ENCODE peak calls at places on chromosomes 13 and 19, in eight cellular contexts. One of them, this sample, is unnamed.
A peak's percentile ranks its signal among the peaks of the same experiment; 100 is the strongest.

GRCh38 chr19:43765109-43765876 is 10.5 kb upstream of the SMG9 start:
- DNase-seq in transverse colon: peak; percentile 75
- DNase-seq in neural progenitor cell: no peak
- DNase-seq in fibroblast of mammary gland: peak; percentile 97
- DNase-seq in brain microvascular endothelial cell: peak; percentile 95
- DNase-seq in uterus: peak; percentile 39
- DNase-seq in mucosa of descending colon: peak; percentile 86
- DNase-seq in foreskin fibroblast: peak; percentile 98
- DNase-seq in this sample: peak; percentile 55

GRCh38 chr19:7482584-7483439 is 6.0 kb downstream of the PEX11G start:
- DNase-seq in fibroblast of mammary gland: no peak
- DNase-seq in mucosa of descending colon: peak; percentile 82
- DNase-seq in foreskin fibroblast: peak; percentile 33
- DNase-seq in brain microvascular endothelial cell: no peak
- DNase-seq in neural progenitor cell: peak; percentile 65
- DNase-seq in transverse colon: peak; percentile 72
- DNase-seq in uterus: no peak
- DNase-seq in this sample: no peak

GRCh38 chr13:22372261-22372660 is 701.4 kb downstream of the FGF9 start:
- DNase-seq in foreskin fibroblast: no peak
- DNase-seq in mucosa of descending colon: no peak
- DNase-seq in uterus: no peak
- DNase-seq in fibroblast of mammary gland: no peak
- DNase-seq in brain microvascular endothelial cell: no peak
- DNase-seq in transverse colon: no peak
- DNase-seq in neural progenitor cell: no peak
- DNase-seq in this sample: no peak

GRCh38 chr13:67351114-67351513 is 121.0 kb upstream of the PCDH9 start:
- DNase-seq in mucosa of descending colon: no peak
- DNase-seq in brain microvascular endothelial cell: no peak
- DNase-seq in transverse colon: no peak
- DNase-seq in foreskin fibroblast: no peak
- DNase-seq in fibroblast of mammary gland: no peak
- DNase-seq in neural progenitor cell: no peak
- DNase-seq in uterus: no peak
- DNase-seq in this sample: no peak

GRCh38 chr13:38950987-38951386 is 39.6 kb downstream of the STOML3 start:
- DNase-seq in transverse colon: no peak
- DNase-seq in foreskin fibroblast: no peak
- DNase-seq in neural progenitor cell: no peak
- DNase-seq in mucosa of descending colon: no peak
- DNase-seq in brain microvascular endothelial cell: no peak
- DNase-seq in uterus: no peak
- DNase-seq in fibroblast of mammary gland: no peak
- DNase-seq in this sample: no peak

GRCh38 chr13:95833713-95834112 is 156.8 kb downstream of the DNAJC3 start:
- DNase-seq in neural progenitor cell: no peak
- DNase-seq in brain microvascular endothelial cell: no peak
- DNase-seq in uterus: no peak
- DNase-seq in transverse colon: no peak
- DNase-seq in fibroblast of mammary gland: peak; percentile 46
- DNase-seq in mucosa of descending colon: no peak
- DNase-seq in foreskin fibroblast: peak; percentile 12
- DNase-seq in this sample: no peak

GRCh38 chr19:1355974-1356865 is 27.5 kb upstream of the NDUFS7 start:
- DNase-seq in transverse colon: peak; percentile 43
- DNase-seq in brain microvascular endothelial cell: no peak
- DNase-seq in uterus: peak; percentile 55
- DNase-seq in mucosa of descending colon: no peak
- DNase-seq in neural progenitor cell: peak; percentile 27
- DNase-seq in foreskin fibroblast: no peak
- DNase-seq in fibroblast of mammary gland: peak; percentile 44
- DNase-seq in this sample: no peak

GRCh38 chr19:38268539-38268938 is 4.2 kb downstream of the SPINT2 start:
- DNase-seq in uterus: no peak
- DNase-seq in foreskin fibroblast: no peak
- DNase-seq in neural progenitor cell: no peak
- DNase-seq in transverse colon: no peak
- DNase-seq in mucosa of descending colon: no peak
- DNase-seq in brain microvascular endothelial cell: no peak
- DNase-seq in fibroblast of mammary gland: no peak
- DNase-seq in this sample: no peak

GRCh38 chr19:39014037-39014436 is 18.3 kb downstream of the FBXO27 start:
- DNase-seq in uterus: no peak
- DNase-seq in fibroblast of mammary gland: no peak
- DNase-seq in neural progenitor cell: no peak
- DNase-seq in brain microvascular endothelial cell: no peak
- DNase-seq in transverse colon: no peak
- DNase-seq in mucosa of descending colon: no peak
- DNase-seq in foreskin fibroblast: peak; percentile 27
- DNase-seq in this sample: no peak

GRCh38 chr19:56841194-56841546 is 644 bp upstream of the PEG3 start:
- DNase-seq in neural progenitor cell: no peak
- DNase-seq in transverse colon: no peak
- DNase-seq in foreskin fibroblast: no peak
- DNase-seq in mucosa of descending colon: no peak
- DNase-seq in fibroblast of mammary gland: no peak
- DNase-seq in uterus: no peak
- DNase-seq in brain microvascular endothelial cell: no peak
- DNase-seq in this sample: no peak

GRCh38 chr13:65914707-65915106 is 1315.4 kb downstream of the PCDH9 start:
- DNase-seq in foreskin fibroblast: peak; percentile 87
- DNase-seq in mucosa of descending colon: no peak
- DNase-seq in fibroblast of mammary gland: peak; percentile 88
- DNase-seq in brain microvascular endothelial cell: peak; percentile 41
- DNase-seq in neural progenitor cell: no peak
- DNase-seq in transverse colon: no peak
- DNase-seq in uterus: no peak
- DNase-seq in this sample: no peak

GRCh38 chr13:41150058-41150457 is 17.5 kb upstream of the KBTBD6 start:
- DNase-seq in transverse colon: no peak
- DNase-seq in uterus: no peak
- DNase-seq in mucosa of descending colon: no peak
- DNase-seq in neural progenitor cell: no peak
- DNase-seq in fibroblast of mammary gland: no peak
- DNase-seq in brain microvascular endothelial cell: no peak
- DNase-seq in foreskin fibroblast: no peak
- DNase-seq in this sample: no peak

GRCh38 chr19:54042989-54043388 is 20.7 kb downstream of the VSTM1 start:
- DNase-seq in transverse colon: no peak
- DNase-seq in mucosa of descending colon: no peak
- DNase-seq in brain microvascular endothelial cell: no peak
- DNase-seq in uterus: no peak
- DNase-seq in foreskin fibroblast: no peak
- DNase-seq in fibroblast of mammary gland: no peak
- DNase-seq in neural progenitor cell: no peak
- DNase-seq in this sample: no peak

GRCh38 chr19:14460935-14461334 is 14.2 kb downstream of the PTGER1 start:
- DNase-seq in foreskin fibroblast: no peak
- DNase-seq in brain microvascular endothelial cell: no peak
- DNase-seq in fibroblast of mammary gland: no peak
- DNase-seq in mucosa of descending colon: no peak
- DNase-seq in neural progenitor cell: no peak
- DNase-seq in uterus: no peak
- DNase-seq in transverse colon: no peak
- DNase-seq in this sample: no peak
- TF ChIP-seq CTCF in foreskin fibroblast: no peak
- TF ChIP-seq CTCF in brain microvascular endothelial cell: no peak
- TF ChIP-seq CTCF in fibroblast of mammary gland: no peak
- TF ChIP-seq CTCF in mucosa of descending colon: no peak
- TF ChIP-seq CTCF in neural progenitor cell: no peak
- TF ChIP-seq CTCF in uterus: no peak
- TF ChIP-seq CTCF in transverse colon: no peak
- TF ChIP-seq CTCF in this sample: no peak

GRCh38 chr19:50311723-50312635 is 17.2 kb downstream of the KCNC3 start:
- DNase-seq in uterus: no peak
- DNase-seq in transverse colon: no peak
- DNase-seq in fibroblast of mammary gland: no peak
- DNase-seq in neural progenitor cell: peak; percentile 82
- DNase-seq in mucosa of descending colon: peak; percentile 48
- DNase-seq in brain microvascular endothelial cell: no peak
- DNase-seq in foreskin fibroblast: no peak
- DNase-seq in this sample: no peak

GRCh38 chr19:50310759-50311465 is 18.3 kb downstream of the KCNC3 start:
- DNase-seq in neural progenitor cell: no peak
- DNase-seq in mucosa of descending colon: peak; percentile 17
- DNase-seq in brain microvascular endothelial cell: no peak
- DNase-seq in fibroblast of mammary gland: no peak
- DNase-seq in foreskin fibroblast: no peak
- DNase-seq in uterus: no peak
- DNase-seq in transverse colon: no peak
- DNase-seq in this sample: no peak

GRCh38 chr19:50313812-50314536 is 15.2 kb downstream of the KCNC3 start:
- DNase-seq in transverse colon: no peak
- DNase-seq in foreskin fibroblast: no peak
- DNase-seq in brain microvascular endothelial cell: no peak
- DNase-seq in neural progenitor cell: peak; percentile 43
- DNase-seq in uterus: no peak
- DNase-seq in fibroblast of mammary gland: no peak
- DNase-seq in mucosa of descending colon: peak; percentile 39
- DNase-seq in this sample: no peak

GRCh38 chr19:50314724-50315700 is 14.2 kb downstream of the KCNC3 start:
- DNase-seq in brain microvascular endothelial cell: no peak
- DNase-seq in uterus: no peak
- DNase-seq in foreskin fibroblast: no peak
- DNase-seq in neural progenitor cell: peak; percentile 62
- DNase-seq in transverse colon: no peak
- DNase-seq in fibroblast of mammary gland: no peak
- DNase-seq in mucosa of descending colon: peak; percentile 40
- DNase-seq in this sample: no peak

DNA sequence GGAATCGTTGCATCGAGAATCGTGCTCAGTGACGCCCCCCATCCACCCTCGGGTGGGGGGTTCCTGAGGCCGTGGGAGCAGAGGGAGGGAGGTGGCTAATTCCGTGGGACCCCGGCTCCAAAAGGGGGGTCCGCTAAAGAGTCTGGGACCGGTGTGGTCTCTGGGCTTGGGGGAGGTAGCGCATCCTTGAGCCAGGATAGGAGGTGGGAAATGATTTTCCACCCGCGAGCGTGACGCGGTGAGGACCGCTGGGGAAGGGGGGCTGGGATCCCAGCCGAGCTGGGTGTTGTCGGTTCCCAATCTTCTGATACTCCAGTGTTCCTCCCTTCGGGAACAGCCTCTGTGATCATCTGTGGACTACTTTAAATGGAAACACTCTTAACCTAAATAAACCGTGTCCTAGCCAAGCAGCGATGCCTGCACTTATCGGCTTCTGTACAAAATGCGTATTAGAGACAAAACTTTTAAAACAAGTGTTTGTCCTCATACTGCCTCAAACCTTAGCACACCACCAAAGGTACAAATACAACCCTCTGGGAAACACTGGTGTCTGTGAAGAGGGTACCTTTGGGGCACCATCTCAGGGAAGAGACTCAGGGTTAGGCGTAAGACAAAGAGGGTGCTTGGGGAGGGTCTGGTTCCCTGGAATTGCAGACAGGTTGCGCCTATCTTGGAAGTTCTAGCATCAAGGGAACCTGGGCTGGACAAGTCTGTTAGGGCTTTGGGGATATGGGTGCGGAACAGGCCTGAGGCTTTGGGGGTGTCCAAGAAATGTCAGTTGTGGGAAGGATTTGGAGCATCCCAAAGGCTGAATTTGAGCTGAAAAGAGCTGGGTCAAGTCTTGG is 16.0 kb downstream of the KCNC3 start:
- DNase-seq in uterus: no peak
- DNase-seq in foreskin fibroblast: no peak
- DNase-seq in brain microvascular endothelial cell: no peak
- DNase-seq in neural progenitor cell: no peak
- DNase-seq in fibroblast of mammary gland: no peak
- DNase-seq in transverse colon: no peak
- DNase-seq in mucosa of descending colon: peak; percentile 36
- DNase-seq in this sample: no peak
- TF ChIP-seq CTCF in uterus: no peak
- TF ChIP-seq CTCF in foreskin fibroblast: no peak
- TF ChIP-seq CTCF in brain microvascular endothelial cell: no peak
- TF ChIP-seq CTCF in neural progenitor cell: no peak
- TF ChIP-seq CTCF in fibroblast of mammary gland: no peak
- TF ChIP-seq CTCF in transverse colon: no peak
- TF ChIP-seq CTCF in mucosa of descending colon: no peak
- TF ChIP-seq CTCF in this sample: no peak

DNA sequence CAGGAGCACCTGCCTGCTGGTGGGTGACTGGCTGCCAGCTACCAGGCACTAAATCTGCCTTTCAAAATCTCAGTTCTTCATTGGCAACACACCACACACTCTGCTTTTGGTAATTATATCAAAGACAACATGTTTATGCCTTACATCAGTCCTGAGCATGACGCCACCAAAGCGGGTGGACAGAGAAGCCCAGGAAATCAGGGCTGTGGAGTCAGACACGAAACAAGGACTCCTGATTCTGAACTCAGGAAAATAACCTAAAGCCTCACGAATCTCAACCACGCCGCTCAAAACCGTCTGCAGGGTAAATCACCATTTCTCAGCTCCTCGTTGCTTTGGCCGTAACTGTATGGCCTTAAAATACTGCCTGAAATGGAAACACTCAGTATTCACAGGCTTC is 105.2 kb upstream of the SOX1 start:
- DNase-seq in neural progenitor cell: no peak
- DNase-seq in brain microvascular endothelial cell: no peak
- DNase-seq in transverse colon: no peak
- DNase-seq in foreskin fibroblast: no peak
- DNase-seq in fibroblast of mammary gland: no peak
- DNase-seq in uterus: no peak
- DNase-seq in mucosa of descending colon: no peak
- DNase-seq in this sample: no peak
- TF ChIP-seq CTCF in neural progenitor cell: no peak
- TF ChIP-seq CTCF in brain microvascular endothelial cell: no peak
- TF ChIP-seq CTCF in transverse colon: no peak
- TF ChIP-seq CTCF in foreskin fibroblast: no peak
- TF ChIP-seq CTCF in fibroblast of mammary gland: no peak
- TF ChIP-seq CTCF in uterus: no peak
- TF ChIP-seq CTCF in mucosa of descending colon: no peak
- TF ChIP-seq CTCF in this sample: no peak

GRCh38 chr19:17421942-17422341 is 2.1 kb downstream of the MVB12A start:
- DNase-seq in foreskin fibroblast: no peak
- DNase-seq in brain microvascular endothelial cell: no peak
- DNase-seq in transverse colon: no peak
- DNase-seq in mucosa of descending colon: no peak
- DNase-seq in fibroblast of mammary gland: no peak
- DNase-seq in neural progenitor cell: no peak
- DNase-seq in uterus: no peak
- DNase-seq in this sample: no peak

GRCh38 chr19:17420267-17420924 is 549 bp downstream of the MVB12A start:
- DNase-seq in mucosa of descending colon: peak; percentile 69
- DNase-seq in fibroblast of mammary gland: no peak
- DNase-seq in neural progenitor cell: peak; percentile 77
- DNase-seq in transverse colon: peak; percentile 51
- DNase-seq in uterus: peak; percentile 53
- DNase-seq in brain microvascular endothelial cell: no peak
- DNase-seq in foreskin fibroblast: peak; percentile 62
- DNase-seq in this sample: no peak

GRCh38 chr19:17429661-17430101 is 9.8 kb downstream of the MVB12A start:
- DNase-seq in fibroblast of mammary gland: no peak
- DNase-seq in uterus: peak; percentile 77
- DNase-seq in transverse colon: no peak
- DNase-seq in neural progenitor cell: no peak
- DNase-seq in foreskin fibroblast: peak; percentile 9
- DNase-seq in mucosa of descending colon: no peak
- DNase-seq in brain microvascular endothelial cell: no peak
- DNase-seq in this sample: no peak

GRCh38 chr19:17423429-17424208 is 3.8 kb downstream of the MVB12A start:
- DNase-seq in foreskin fibroblast: no peak
- DNase-seq in uterus: no peak
- DNase-seq in neural progenitor cell: no peak
- DNase-seq in fibroblast of mammary gland: no peak
- DNase-seq in mucosa of descending colon: no peak
- DNase-seq in brain microvascular endothelial cell: no peak
- DNase-seq in transverse colon: no peak
- DNase-seq in this sample: no peak

GRCh38 chr19:17424743-17425365 is 5.0 kb downstream of the MVB12A start:
- DNase-seq in uterus: no peak
- DNase-seq in neural progenitor cell: peak; percentile 95
- DNase-seq in fibroblast of mammary gland: peak; percentile 23
- DNase-seq in mucosa of descending colon: no peak
- DNase-seq in brain microvascular endothelial cell: peak; percentile 24
- DNase-seq in transverse colon: no peak
- DNase-seq in foreskin fibroblast: peak; percentile 56
- DNase-seq in this sample: no peak
- TF ChIP-seq CTCF in uterus: no peak
- TF ChIP-seq CTCF in neural progenitor cell: peak; percentile 73
- TF ChIP-seq CTCF in fibroblast of mammary gland: peak; percentile 34
- TF ChIP-seq CTCF in mucosa of descending colon: no peak
- TF ChIP-seq CTCF in brain microvascular endothelial cell: peak; percentile 76
- TF ChIP-seq CTCF in transverse colon: no peak
- TF ChIP-seq CTCF in foreskin fibroblast: peak; percentile 43
- TF ChIP-seq CTCF in this sample: no peak

This sample was measured in CD8-positive, alpha-beta T cell.